ENCODE peak calls at places on chromosomes 7 and 10, in four cellular contexts. One of them, this sample, is unnamed.

GRCh38 chr10:92737484-92737883 is 47.7 kb downstream of the HHEX start:
- DNase-seq in sigmoid colon: no peak
- DNase-seq in Kasumi-1: no peak
- DNase-seq in DND-41: no peak
- DNase-seq in this sample: peak; percentile 11

GRCh38 chr10:47309403-47310089 is 9.5 kb downstream of the GDF10 start:
- DNase-seq in sigmoid colon: no peak
- DNase-seq in Kasumi-1: peak; percentile 9
- DNase-seq in DND-41: peak; percentile 31
- DNase-seq in this sample: no peak

GRCh38 chr10:75544923-75545322 is 113.5 kb downstream of the LRMDA start:
- DNase-seq in sigmoid colon: no peak
- DNase-seq in Kasumi-1: no peak
- DNase-seq in DND-41: no peak
- DNase-seq in this sample: no peak

GRCh38 chr7:149422065-149422913 is 38.6 kb downstream of the ZNF777 start:
- DNase-seq in sigmoid colon: no peak
- DNase-seq in Kasumi-1: no peak
- DNase-seq in DND-41: peak; percentile 55
- DNase-seq in this sample: peak; percentile 94

GRCh38 chr10:55943403-55943802 is 417.7 kb downstream of the ZWINT start:
- DNase-seq in sigmoid colon: no peak
- DNase-seq in Kasumi-1: no peak
- DNase-seq in DND-41: no peak
- DNase-seq in this sample: no peak

GRCh38 chr7:69871213-69871885 is 273.1 kb downstream of the AUTS2 start:
- DNase-seq in sigmoid colon: no peak
- DNase-seq in Kasumi-1: no peak
- DNase-seq in DND-41: no peak
- DNase-seq in this sample: no peak

GRCh38 chr10:11397566-11397965 is 213.9 kb downstream of the USP6NL start:
- DNase-seq in sigmoid colon: no peak
- DNase-seq in Kasumi-1: no peak
- DNase-seq in DND-41: no peak
- DNase-seq in this sample: no peak

GRCh38 chr7:75757860-75758259 is 14.2 kb downstream of the CCL26 start:
- DNase-seq in sigmoid colon: no peak
- DNase-seq in Kasumi-1: no peak
- DNase-seq in DND-41: no peak
- DNase-seq in this sample: no peak

GRCh38 chr10:69468771-69469129 is 17.5 kb downstream of the TSPAN15 start:
- DNase-seq in sigmoid colon: no peak
- DNase-seq in Kasumi-1: no peak
- DNase-seq in DND-41: no peak
- DNase-seq in this sample: no peak

GRCh38 chr7:94400022-94400421 is 5.3 kb downstream of the COL1A2 start:
- DNase-seq in sigmoid colon: no peak
- DNase-seq in Kasumi-1: no peak
- DNase-seq in DND-41: no peak
- DNase-seq in this sample: no peak

GRCh38 chr10:132570771-132571564 is 33.4 kb downstream of the INPP5A start:
- DNase-seq in sigmoid colon: no peak
- DNase-seq in Kasumi-1: no peak
- DNase-seq in DND-41: no peak
- DNase-seq in this sample: peak; percentile 98

GRCh38 chr10:12412671-12413368 is 63.5 kb downstream of the CAMK1D start:
- DNase-seq in sigmoid colon: no peak
- DNase-seq in Kasumi-1: no peak
- DNase-seq in DND-41: peak; percentile 52
- DNase-seq in this sample: no peak

GRCh38 chr7:114574384-114574783 is 159.8 kb downstream of the FOXP2 start:
- DNase-seq in sigmoid colon: no peak
- DNase-seq in Kasumi-1: no peak
- DNase-seq in DND-41: no peak
- DNase-seq in this sample: no peak

GRCh38 chr7:139619367-139619657 is 95.8 kb downstream of the CLEC2L start:
- DNase-seq in sigmoid colon: no peak
- DNase-seq in Kasumi-1: no peak
- DNase-seq in DND-41: no peak
- DNase-seq in this sample: no peak

GRCh38 chr7:129998446-129998845 is 45.7 kb upstream of the UBE2H start:
- DNase-seq in sigmoid colon: no peak
- DNase-seq in Kasumi-1: no peak
- DNase-seq in DND-41: no peak
- DNase-seq in this sample: no peak

GRCh38 chr7:140541513-140542192 is 62.3 kb upstream of the MKRN1 start:
- DNase-seq in sigmoid colon: peak; percentile 91
- DNase-seq in Kasumi-1: no peak
- DNase-seq in DND-41: no peak
- DNase-seq in this sample: no peak

GRCh38 chr10:103776878-103777591 is 78.3 kb downstream of the SH3PXD2A start:
- DNase-seq in sigmoid colon: no peak
- DNase-seq in Kasumi-1: no peak
- DNase-seq in DND-41: no peak
- DNase-seq in this sample: no peak

GRCh38 chr10:81876253-81876731 is 1.3 kb downstream of the NRG3 start:
- DNase-seq in sigmoid colon: no peak
- DNase-seq in Kasumi-1: no peak
- DNase-seq in DND-41: no peak
- DNase-seq in this sample: no peak

GRCh38 chr10:100004805-100005510 is 4.8 kb downstream of the DNMBP start:
- DNase-seq in sigmoid colon: no peak
- DNase-seq in Kasumi-1: no peak
- DNase-seq in DND-41: no peak
- DNase-seq in this sample: no peak

GRCh38 chr7:18653381-18654155 is 158.0 kb downstream of the HDAC9 start:
- DNase-seq in sigmoid colon: no peak
- DNase-seq in Kasumi-1: no peak
- DNase-seq in DND-41: no peak
- DNase-seq in this sample: no peak

GRCh38 chr7:100874300-100874576 is 665 bp upstream of the SRRT start:
- DNase-seq in sigmoid colon: no peak
- DNase-seq in Kasumi-1: no peak
- DNase-seq in DND-41: no peak
- DNase-seq in this sample: no peak

GRCh38 chr7:24885305-24885704 is 94.7 kb downstream of the OSBPL3 start:
- DNase-seq in sigmoid colon: no peak
- DNase-seq in Kasumi-1: no peak
- DNase-seq in DND-41: no peak
- DNase-seq in this sample: peak; percentile 65

GRCh38 chr7:155257482-155258232 is 40.0 kb upstream of the INSIG1 start:
- DNase-seq in sigmoid colon: peak; percentile 84
- DNase-seq in Kasumi-1: no peak
- DNase-seq in DND-41: no peak
- DNase-seq in this sample: no peak

GRCh38 chr7:158957507-158957900 is 101.1 kb downstream of the DYNC2I1 start:
- DNase-seq in sigmoid colon: no peak
- DNase-seq in Kasumi-1: no peak
- DNase-seq in DND-41: no peak
- DNase-seq in this sample: peak; percentile 52

GRCh38 chr10:10663587-10663986 is 354.1 kb upstream of the CELF2 start:
- DNase-seq in sigmoid colon: no peak
- DNase-seq in Kasumi-1: no peak
- DNase-seq in DND-41: no peak
- DNase-seq in this sample: no peak

GRCh38 chr10:36173364-36173763 is 531.3 kb upstream of the FZD8 start:
- DNase-seq in sigmoid colon: no peak
- DNase-seq in Kasumi-1: no peak
- DNase-seq in DND-41: no peak
- DNase-seq in this sample: no peak